ENCODE peak calls at places on chromosomes 1 and 21, in four cellular contexts. One of them, this sample, is unnamed. For H3K27me3, the result is how much of the 10 kb centered on the place peaks cover.

GRCh38 chr1:21294266-21295058 is 4.2 kb upstream of the ECE1 start:
- DNase-seq in H1: no peak
- DNase-seq in mammary epithelial cell: peak
- DNase-seq in aorta: peak
- DNase-seq in this sample: no peak

GRCh38 chr21:38266732-38267131 is 9.9 kb downstream of the KCNJ15 start:
- DNase-seq in H1: no peak
- DNase-seq in mammary epithelial cell: no peak
- DNase-seq in aorta: no peak
- DNase-seq in this sample: no peak

GRCh38 chr1:237139732-237140131 is 97.7 kb downstream of the RYR2 start:
- DNase-seq in H1: no peak
- DNase-seq in mammary epithelial cell: no peak
- DNase-seq in aorta: no peak
- DNase-seq in this sample: no peak

GRCh38 chr1:221766210-221766609 is 24.3 kb upstream of the DUSP10 start:
- DNase-seq in H1: no peak
- DNase-seq in mammary epithelial cell: no peak
- DNase-seq in aorta: no peak
- DNase-seq in this sample: no peak

GRCh38 chr1:94335950-94336349 is 82.2 kb upstream of the ABCD3 start:
- DNase-seq in H1: no peak
- DNase-seq in mammary epithelial cell: peak
- DNase-seq in aorta: peak
- DNase-seq in this sample: peak

GRCh38 chr21:28644762-28645161 is 347.9 kb downstream of the LTN1 start:
- DNase-seq in H1: no peak
- DNase-seq in mammary epithelial cell: peak
- DNase-seq in aorta: no peak
- DNase-seq in this sample: no peak

GRCh38 chr21:40421121-40421520 is 425.8 kb downstream of the DSCAM start:
- DNase-seq in H1: no peak
- DNase-seq in mammary epithelial cell: peak
- DNase-seq in aorta: no peak
- DNase-seq in this sample: no peak

GRCh38 chr1:225422033-225422605 is 5.7 kb downstream of the LBR start:
- DNase-seq in H1: no peak
- DNase-seq in mammary epithelial cell: no peak
- DNase-seq in aorta: no peak
- DNase-seq in this sample: no peak

GRCh38 chr1:78833491-78833890 is 173.0 kb downstream of the ADGRL4 start:
- DNase-seq in H1: no peak
- DNase-seq in mammary epithelial cell: peak
- DNase-seq in aorta: no peak
- DNase-seq in this sample: no peak

DNA sequence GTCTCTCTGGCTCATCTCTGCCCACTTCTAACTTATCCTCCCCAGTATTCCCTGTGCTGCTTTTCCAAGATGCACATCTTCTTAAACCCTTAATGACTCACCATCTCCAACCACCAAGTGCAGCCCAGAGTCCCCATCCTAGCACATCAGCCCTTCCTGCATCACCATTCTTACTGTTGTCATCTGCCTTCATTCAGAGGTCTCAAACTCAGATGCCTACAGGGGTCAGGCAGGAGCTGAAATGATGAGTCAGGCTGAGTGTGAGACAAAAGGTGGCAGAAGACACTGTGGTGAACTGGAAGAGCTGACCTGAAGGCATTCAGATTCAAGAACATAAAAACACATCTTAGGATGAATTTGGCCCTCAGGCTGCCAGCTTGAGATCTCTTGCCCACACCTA is 34.6 kb downstream of the OLFML2B start:
- DNase-seq in H1: no peak
- DNase-seq in mammary epithelial cell: peak
- DNase-seq in aorta: no peak
- DNase-seq in this sample: no peak
- H3K27me3 ChIP-seq in H1: under half
- H3K27me3 ChIP-seq in mammary epithelial cell: under half
- H3K27me3 ChIP-seq in aorta: under half
- H3K27me3 ChIP-seq in this sample: under half

GRCh38 chr1:179025975-179026812 is 500 bp downstream of the FAM20B start:
- DNase-seq in H1: peak
- DNase-seq in mammary epithelial cell: peak
- DNase-seq in aorta: peak
- DNase-seq in this sample: no peak
- H3K27ac ChIP-seq in H1: peak
- H3K27ac ChIP-seq in mammary epithelial cell: peak
- H3K27ac ChIP-seq in aorta: peak
- H3K27ac ChIP-seq in this sample: peak

GRCh38 chr1:29481031-29481430 is 244.7 kb downstream of the PTPRU start:
- DNase-seq in H1: no peak
- DNase-seq in mammary epithelial cell: no peak
- DNase-seq in aorta: no peak
- DNase-seq in this sample: no peak

GRCh38 chr1:29475256-29475800 is 239.0 kb downstream of the PTPRU start:
- DNase-seq in H1: no peak
- DNase-seq in mammary epithelial cell: no peak
- DNase-seq in aorta: no peak
- DNase-seq in this sample: no peak

GRCh38 chr1:29482064-29482463 is 245.7 kb downstream of the PTPRU start:
- DNase-seq in H1: no peak
- DNase-seq in mammary epithelial cell: no peak
- DNase-seq in aorta: no peak
- DNase-seq in this sample: no peak

GRCh38 chr1:29478046-29478791 is 241.9 kb downstream of the PTPRU start:
- DNase-seq in H1: peak
- DNase-seq in mammary epithelial cell: no peak
- DNase-seq in aorta: no peak
- DNase-seq in this sample: no peak

GRCh38 chr1:29478879-29479278 is 242.6 kb downstream of the PTPRU start:
- DNase-seq in H1: no peak
- DNase-seq in mammary epithelial cell: no peak
- DNase-seq in aorta: no peak
- DNase-seq in this sample: no peak
- H3K27me3 ChIP-seq in H1: under half
- H3K27me3 ChIP-seq in mammary epithelial cell: under half
- H3K27me3 ChIP-seq in aorta: under half
- H3K27me3 ChIP-seq in this sample: under half

GRCh38 chr1:210330279-210330866 is 1.7 kb downstream of the HHAT start:
- DNase-seq in H1: no peak
- DNase-seq in mammary epithelial cell: peak
- DNase-seq in aorta: no peak
- DNase-seq in this sample: no peak

GRCh38 chr1:210332233-210332632 is 3.5 kb downstream of the HHAT start:
- DNase-seq in H1: no peak
- DNase-seq in mammary epithelial cell: no peak
- DNase-seq in aorta: no peak
- DNase-seq in this sample: no peak

GRCh38 chr1:210328032-210328745 is 513 bp upstream of the HHAT start:
- DNase-seq in H1: no peak
- DNase-seq in mammary epithelial cell: no peak
- DNase-seq in aorta: no peak
- DNase-seq in this sample: no peak

GRCh38 chr1:210325026-210325670 is 3.6 kb upstream of the HHAT start:
- DNase-seq in H1: no peak
- DNase-seq in mammary epithelial cell: no peak
- DNase-seq in aorta: no peak
- DNase-seq in this sample: no peak

GRCh38 chr1:210328746-210329488 is at the start of gene HHAT:
- DNase-seq in H1: peak
- DNase-seq in mammary epithelial cell: peak
- DNase-seq in aorta: peak
- DNase-seq in this sample: no peak
- H3K27ac ChIP-seq in H1: no peak
- H3K27ac ChIP-seq in mammary epithelial cell: peak
- H3K27ac ChIP-seq in aorta: peak
- H3K27ac ChIP-seq in this sample: peak

GRCh38 chr1:22363403-22364325 is 88.0 kb upstream of the ZBTB40 start:
- DNase-seq in H1: no peak
- DNase-seq in mammary epithelial cell: no peak
- DNase-seq in aorta: no peak
- DNase-seq in this sample: no peak
- H3K27me3 ChIP-seq in H1: under half
- H3K27me3 ChIP-seq in mammary epithelial cell: under half
- H3K27me3 ChIP-seq in aorta: under half
- H3K27me3 ChIP-seq in this sample: under half

DNA sequence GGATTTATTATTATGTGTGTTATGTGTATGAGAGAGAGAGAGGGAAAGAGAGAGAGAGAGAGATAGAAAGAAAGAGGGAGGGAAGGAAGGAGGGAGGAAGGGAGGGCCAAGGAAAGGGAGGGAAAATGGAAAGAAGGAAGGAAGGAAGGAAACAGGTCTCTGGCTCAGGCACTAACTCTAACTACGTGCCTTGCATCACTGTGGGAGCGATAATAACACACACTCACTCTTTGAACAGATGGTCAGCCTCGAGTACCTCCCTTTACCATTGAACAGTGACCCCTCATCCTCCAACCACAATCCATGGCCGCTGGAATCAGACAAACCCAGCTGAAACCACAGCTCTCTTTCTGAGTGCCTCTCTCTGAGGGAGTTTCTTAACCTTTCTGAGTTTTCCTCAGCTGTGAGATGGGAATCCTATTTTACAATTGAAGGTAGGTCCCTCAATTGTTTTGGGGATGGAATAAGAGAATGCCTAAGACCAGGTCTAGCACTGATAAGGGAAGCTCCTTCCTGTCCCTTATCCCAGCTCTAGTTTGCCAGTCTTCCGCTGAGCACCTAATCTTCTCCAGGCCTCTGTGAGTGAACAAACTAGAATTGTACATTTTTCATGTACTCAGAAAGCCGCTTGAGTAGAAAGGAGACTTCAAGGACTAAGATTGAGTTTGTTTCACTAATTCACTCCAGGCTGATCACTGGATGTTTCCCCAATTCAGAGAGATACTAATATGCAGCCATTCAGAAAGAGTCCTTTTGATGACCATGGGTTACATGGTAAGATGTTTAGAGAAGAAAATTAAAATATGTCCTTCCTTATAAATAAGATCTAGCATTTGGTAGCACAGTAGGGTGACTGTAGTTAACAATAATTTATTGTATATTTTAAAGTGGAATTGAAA is 62.8 kb downstream of the IRF2BP2 start:
- DNase-seq in H1: no peak
- DNase-seq in mammary epithelial cell: no peak
- DNase-seq in aorta: no peak
- DNase-seq in this sample: no peak
- H3K27ac ChIP-seq in H1: no peak
- H3K27ac ChIP-seq in mammary epithelial cell: no peak
- H3K27ac ChIP-seq in aorta: no peak
- H3K27ac ChIP-seq in this sample: peak

DNA sequence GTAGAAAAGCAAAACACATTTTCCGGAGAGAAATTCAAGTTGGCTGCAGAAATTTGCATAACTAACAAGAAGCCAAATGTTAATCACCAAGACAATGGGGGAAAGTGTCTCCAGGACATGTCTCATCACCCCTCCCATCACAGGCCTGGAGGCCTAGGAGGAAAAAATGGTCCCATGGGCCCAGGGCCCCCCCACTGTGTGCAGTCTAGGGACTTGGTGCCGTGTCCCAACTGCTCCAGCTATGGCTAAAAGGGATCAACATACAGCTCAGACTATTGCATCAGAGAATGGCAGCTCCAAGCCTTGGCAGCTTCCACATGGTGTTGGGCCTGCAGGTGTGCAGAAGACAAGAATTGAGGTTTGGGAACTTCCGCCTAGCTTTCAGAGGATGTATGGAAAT is 138.2 kb downstream of the USH2A start:
- DNase-seq in H1: no peak
- DNase-seq in mammary epithelial cell: no peak
- DNase-seq in aorta: no peak
- DNase-seq in this sample: no peak
- H3K27me3 ChIP-seq in H1: under half
- H3K27me3 ChIP-seq in mammary epithelial cell: under half
- H3K27me3 ChIP-seq in aorta: under half
- H3K27me3 ChIP-seq in this sample: under half

This sample was measured in esophagus squamous epithelium.